ENCODE peak calls at places on chromosome 16, in seven cellular contexts. I is adrenal gland, S is ascending aorta, K is stomach, U is mesendoderm, M is transverse colon, R is uterus. X is an unnamed sample. For H3K4me1, the result is how much of the 10 kb centered on the place peaks cover.

GRCh38 chr16:57821149-57821971 is 19.1 kb upstream of the KIFC3 start:
- DNase-seq in I (no peak), S (no peak), K (no peak), U (peak), M (no peak), R (no peak), X (no peak)

GRCh38 chr16:64417711-64418227 is 704.1 kb downstream of the CDH11 start:
- DNase-seq in I (no peak), S (no peak), K (no peak), U (no peak), M (no peak), R (no peak), X (no peak)

GRCh38 chr16:66070140-66070887 is 296.2 kb upstream of the CDH5 start:
- DNase-seq in I (peak), S (no peak), K (peak), U (no peak), M (peak), R (peak), X (no peak)

GRCh38 chr16:26276289-26276688 is 584.5 kb downstream of the HS3ST4 start:
- DNase-seq in I (no peak), S (no peak), K (no peak), U (peak), M (no peak), R (no peak), X (no peak)

GRCh38 chr16:13313351-13313750 is 412.0 kb downstream of the SHISA9 start:
- DNase-seq in I (no peak), S (no peak), K (no peak), U (no peak), M (no peak), R (no peak), X (no peak)

GRCh38 chr16:1221628-1222552 is 3.2 kb downstream of the TPSG1 start:
- DNase-seq in I (no peak), S (no peak), K (no peak), U (no peak), M (peak), R (no peak), X (no peak)

GRCh38 chr16:65392831-65393565 is 271.1 kb upstream of the CDH11 start:
- DNase-seq in I (no peak), S (no peak), K (no peak), U (no peak), M (no peak), R (no peak), X (no peak)

GRCh38 chr16:29989111-29989858 is 6.1 kb downstream of the HIRIP3 start:
- DNase-seq in I (no peak), S (no peak), K (no peak), U (no peak), M (peak), R (no peak), X (no peak)

GRCh38 chr16:84738255-84739038 is 38.6 kb downstream of the USP10 start:
- DNase-seq in I (peak), S (peak), K (peak), U (peak), M (peak), R (peak), X (no peak)

GRCh38 chr16:26598061-26598460 is 468.7 kb upstream of the C16orf82 start:
- DNase-seq in I (no peak), S (no peak), K (no peak), U (peak), M (no peak), R (no peak), X (no peak)

GRCh38 chr16:20868890-20869289 is 31.3 kb downstream of the DCUN1D3 start:
- DNase-seq in I (peak), S (peak), K (peak), U (no peak), M (peak), R (peak), X (no peak)

GRCh38 chr16:17211797-17212196 is 259.0 kb downstream of the XYLT1 start:
- DNase-seq in I (no peak), S (no peak), K (no peak), U (peak), M (no peak), R (no peak), X (no peak)

GRCh38 chr16:89956511-89957213 is 8.1 kb downstream of the DEF8 start:
- DNase-seq in I (no peak), S (no peak), K (no peak), U (no peak), M (no peak), R (no peak), X (no peak)

GRCh38 chr16:70429888-70430666 is 8.8 kb downstream of the ST3GAL2 start:
- DNase-seq in I (no peak), S (no peak), K (no peak), U (no peak), M (no peak), R (no peak), X (no peak)
- H3K4me1 ChIP-seq in I (under half), S (half or more), K (half or more), U (under half), M (half or more), R (under half), X (under half)

GRCh38 chr16:81826523-81826922 is 47.4 kb downstream of the PLCG2 start:
- DNase-seq in I (no peak), S (no peak), K (no peak), U (no peak), M (no peak), R (no peak), X (no peak)

GRCh38 chr16:81821422-81822128 is 42.5 kb downstream of the PLCG2 start:
- DNase-seq in I (no peak), S (no peak), K (no peak), U (no peak), M (peak), R (no peak), X (no peak)

GRCh38 chr16:81818514-81819304 is 39.6 kb downstream of the PLCG2 start:
- DNase-seq in I (no peak), S (no peak), K (no peak), U (no peak), M (no peak), R (no peak), X (no peak)

GRCh38 chr16:81823734-81824133 is 44.6 kb downstream of the PLCG2 start:
- DNase-seq in I (no peak), S (no peak), K (no peak), U (no peak), M (no peak), R (no peak), X (no peak)

DNA sequence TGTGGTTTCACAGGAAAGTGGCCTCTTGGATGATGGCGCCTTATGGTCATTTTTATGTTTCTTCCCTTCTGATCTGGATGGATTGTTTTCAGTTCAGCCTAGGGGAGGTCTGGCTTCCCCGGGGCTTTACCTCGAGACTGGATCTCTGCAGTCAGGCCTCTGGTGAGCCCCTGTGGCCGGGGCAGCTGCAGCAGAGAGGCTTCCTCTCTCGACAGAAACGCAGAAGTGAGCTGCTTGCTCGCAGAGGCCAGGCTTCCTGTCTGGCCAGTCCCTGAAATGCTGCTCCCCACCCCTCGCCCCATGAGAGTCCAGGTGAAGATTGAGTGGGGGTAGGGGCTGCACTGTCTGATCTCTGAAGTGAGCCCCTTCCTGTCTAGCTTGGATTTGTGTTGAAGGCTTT is 44.0 kb downstream of the PLCG2 start:
- DNase-seq in I (peak), S (peak), K (peak), U (no peak), M (peak), R (no peak), X (no peak)
- H3K4me1 ChIP-seq in I (under half), S (under half), K (under half), U (under half), M (under half), R (under half), X (under half)

GRCh38 chr16:87439926-87440325 is 47.8 kb downstream of the MAP1LC3B start:
- DNase-seq in I (no peak), S (no peak), K (no peak), U (no peak), M (no peak), R (no peak), X (no peak)
- H3K4me1 ChIP-seq in I (under half), S (under half), K (under half), U (under half), M (under half), R (under half), X (under half)

GRCh38 chr16:14486520-14487303 is 143.3 kb downstream of the PARN start:
- DNase-seq in I (peak), S (peak), K (peak), U (peak), M (peak), R (peak), X (peak)

GRCh38 chr16:14485811-14486519 is 144.1 kb downstream of the PARN start:
- DNase-seq in I (no peak), S (no peak), K (no peak), U (no peak), M (no peak), R (no peak), X (no peak)

GRCh38 chr16:14485131-14485551 is 144.9 kb downstream of the PARN start:
- DNase-seq in I (no peak), S (no peak), K (no peak), U (peak), M (no peak), R (no peak), X (no peak)

GRCh38 chr16:14487579-14487978 is 142.5 kb downstream of the PARN start:
- DNase-seq in I (no peak), S (no peak), K (no peak), U (peak), M (peak), R (no peak), X (no peak)

DNA sequence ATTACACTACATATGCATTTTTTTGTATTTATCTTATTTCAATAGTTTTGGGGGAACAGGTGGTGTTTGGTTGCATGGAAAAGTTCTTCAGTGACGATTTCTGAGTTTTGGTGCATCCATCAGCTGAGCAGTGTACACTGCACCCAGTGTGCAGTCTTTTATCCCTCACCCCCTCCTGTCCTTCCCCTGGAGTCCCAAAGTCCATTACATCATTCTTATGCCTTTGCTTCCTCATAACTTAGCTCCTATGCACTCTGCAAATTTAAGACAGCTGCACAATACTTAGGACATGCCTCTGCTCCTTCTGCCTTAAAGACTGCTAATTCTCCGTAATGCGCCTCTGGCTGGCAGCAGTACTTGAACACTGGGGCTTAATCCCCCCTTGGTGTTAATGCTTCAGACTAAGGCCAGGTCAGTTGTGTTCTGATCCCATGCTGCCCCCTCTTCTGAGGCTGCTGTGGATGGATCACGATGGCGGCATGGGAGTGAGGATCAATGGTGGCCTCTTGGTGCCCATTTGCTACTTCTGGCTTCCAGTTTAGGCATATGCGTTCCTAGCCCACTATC is 146.2 kb downstream of the PARN start:
- DNase-seq in I (no peak), S (no peak), K (no peak), U (no peak), M (no peak), R (no peak), X (no peak)
- H3K4me1 ChIP-seq in I (under half), S (under half), K (under half), U (under half), M (under half), R (under half), X (under half)

DNA sequence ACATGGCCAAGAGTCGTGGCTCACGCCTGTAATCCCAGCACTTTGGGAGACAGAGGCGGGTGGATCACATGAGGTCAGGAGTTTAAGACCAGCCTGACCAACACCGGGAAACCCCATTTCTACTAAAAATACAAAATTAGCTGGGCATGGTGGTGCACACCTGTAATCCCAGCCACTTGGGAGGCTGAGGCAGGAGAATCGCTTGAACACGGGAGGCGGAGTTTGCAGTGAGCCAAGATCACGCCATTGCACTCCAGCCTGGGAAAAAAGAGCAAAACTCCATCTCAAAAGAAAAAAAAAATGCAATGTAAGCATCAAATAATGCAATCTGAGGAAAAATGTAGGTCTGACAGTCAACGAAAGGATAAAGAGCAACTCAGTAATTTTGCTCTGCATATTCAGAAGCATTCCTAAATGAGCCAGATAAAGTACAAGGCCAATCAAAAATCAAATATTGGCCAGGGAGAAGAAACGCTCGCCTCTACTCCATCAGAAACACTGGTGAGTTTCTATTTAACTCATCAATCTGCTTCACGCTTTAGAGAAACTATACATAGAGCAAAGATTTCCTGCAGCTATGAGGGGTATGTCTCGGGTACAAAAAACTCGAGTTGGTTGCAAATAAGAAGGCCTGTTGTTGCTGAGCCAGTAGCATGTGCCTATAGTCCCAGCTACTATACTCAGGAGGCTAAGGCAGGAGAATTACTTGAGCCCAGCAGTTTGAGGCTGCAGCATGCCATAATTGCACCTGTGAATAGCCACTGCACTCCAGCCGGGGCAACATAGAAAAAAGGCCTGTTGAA is 3.7 kb downstream of the TXNDC11 start:
- DNase-seq in I (no peak), S (no peak), K (no peak), U (no peak), M (peak), R (no peak), X (no peak)
- H3K4me1 ChIP-seq in I (under half), S (under half), K (half or more), U (under half), M (under half), R (under half), X (under half)

GRCh38 chr16:49597796-49598195 is 224.2 kb downstream of the C16orf78 start:
- DNase-seq in I (no peak), S (peak), K (peak), U (no peak), M (no peak), R (no peak), X (no peak)

GRCh38 chr16:49598386-49599170 is 225.0 kb downstream of the C16orf78 start:
- DNase-seq in I (no peak), S (peak), K (peak), U (no peak), M (no peak), R (peak), X (no peak)

GRCh38 chr16:49600541-49600940 is 226.9 kb downstream of the C16orf78 start:
- DNase-seq in I (no peak), S (peak), K (peak), U (no peak), M (no peak), R (no peak), X (no peak)

GRCh38 chr16:49600976-49601375 is 227.4 kb downstream of the C16orf78 start:
- DNase-seq in I (no peak), S (peak), K (no peak), U (no peak), M (no peak), R (no peak), X (no peak)

GRCh38 chr16:49599281-49599680 is 225.7 kb downstream of the C16orf78 start:
- DNase-seq in I (no peak), S (peak), K (peak), U (no peak), M (no peak), R (no peak), X (no peak)
- H3K4me1 ChIP-seq in I (under half), S (under half), K (under half), U (under half), M (under half), R (under half), X (under half)

DNA sequence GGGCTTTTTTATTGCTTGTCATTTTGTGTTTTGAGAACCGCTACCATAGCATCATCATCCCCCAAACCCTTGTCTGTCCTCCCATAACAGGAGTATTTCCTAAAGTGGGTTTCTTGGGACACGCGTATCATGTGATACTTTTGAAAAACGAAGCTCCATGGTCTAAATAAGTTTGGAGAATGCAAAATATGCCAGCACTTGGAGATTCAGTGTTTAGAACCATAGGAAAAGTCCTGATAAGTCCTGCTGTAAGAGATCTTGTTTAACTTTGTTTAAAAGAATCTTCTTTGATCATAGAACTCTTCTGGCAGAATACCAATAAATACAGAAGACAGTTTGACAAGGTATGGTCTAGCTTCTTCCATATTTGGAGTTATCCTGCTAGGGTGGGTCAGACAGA is 59.3 kb downstream of the NKD1 start:
- DNase-seq in I (no peak), S (no peak), K (no peak), U (no peak), M (no peak), R (no peak), X (no peak)
- H3K4me1 ChIP-seq in I (under half), S (under half), K (under half), U (under half), M (under half), R (under half), X (under half)